ENCODE peak calls at places on chromosomes 12 and 14, in seven cellular contexts. One of them, this sample, is unnamed.

GRCh38 chr14:23636317-23637211 is at the start of gene DHRS2:
- DNase-seq in fibroblast of lung: no peak
- DNase-seq in cardiac fibroblast: no peak
- DNase-seq in NB4: no peak
- DNase-seq in cardiac muscle cell: no peak
- DNase-seq in IMR-90: no peak
- DNase-seq in fibroblast of the aortic adventitia: no peak
- DNase-seq in this sample: no peak

GRCh38 chr12:94956936-94957464 is 46.5 kb downstream of the NDUFA12 start:
- DNase-seq in IMR-90: peak
- DNase-seq in fibroblast of lung: no peak
- DNase-seq in cardiac fibroblast: no peak
- DNase-seq in NB4: no peak
- DNase-seq in fibroblast of the aortic adventitia: no peak
- DNase-seq in cardiac muscle cell: no peak
- DNase-seq in this sample: no peak

GRCh38 chr14:23076785-23077408 is 18.0 kb downstream of the ACIN1 start:
- DNase-seq in fibroblast of the aortic adventitia: peak
- DNase-seq in IMR-90: peak
- DNase-seq in cardiac muscle cell: peak
- DNase-seq in NB4: peak
- DNase-seq in cardiac fibroblast: peak
- DNase-seq in fibroblast of lung: peak
- DNase-seq in this sample: no peak

GRCh38 chr14:98906123-98906995 is 365.6 kb downstream of the BCL11B start:
- DNase-seq in fibroblast of lung: peak
- DNase-seq in cardiac muscle cell: peak
- DNase-seq in fibroblast of the aortic adventitia: no peak
- DNase-seq in NB4: no peak
- DNase-seq in IMR-90: no peak
- DNase-seq in cardiac fibroblast: peak
- DNase-seq in this sample: no peak

GRCh38 chr12:100823988-100824387 is 29.4 kb downstream of the ANO4 start:
- DNase-seq in IMR-90: peak
- DNase-seq in cardiac muscle cell: no peak
- DNase-seq in cardiac fibroblast: peak
- DNase-seq in fibroblast of lung: peak
- DNase-seq in NB4: no peak
- DNase-seq in fibroblast of the aortic adventitia: no peak
- DNase-seq in this sample: no peak

GRCh38 chr12:124513297-124513867 is 54.0 kb downstream of the NCOR2 start:
- DNase-seq in NB4: no peak
- DNase-seq in cardiac muscle cell: no peak
- DNase-seq in fibroblast of the aortic adventitia: no peak
- DNase-seq in cardiac fibroblast: no peak
- DNase-seq in IMR-90: no peak
- DNase-seq in fibroblast of lung: no peak
- DNase-seq in this sample: no peak

GRCh38 chr12:16324772-16325171 is 22.7 kb upstream of the MGST1 start:
- DNase-seq in cardiac fibroblast: no peak
- DNase-seq in cardiac muscle cell: no peak
- DNase-seq in NB4: no peak
- DNase-seq in fibroblast of lung: no peak
- DNase-seq in IMR-90: no peak
- DNase-seq in fibroblast of the aortic adventitia: no peak
- DNase-seq in this sample: no peak

GRCh38 chr12:109577311-109577710 is 3.7 kb downstream of the MVK start:
- DNase-seq in NB4: no peak
- DNase-seq in IMR-90: no peak
- DNase-seq in fibroblast of the aortic adventitia: no peak
- DNase-seq in fibroblast of lung: no peak
- DNase-seq in cardiac muscle cell: no peak
- DNase-seq in cardiac fibroblast: no peak
- DNase-seq in this sample: no peak

GRCh38 chr14:95291859-95292542 is 27.7 kb downstream of the CLMN start:
- DNase-seq in IMR-90: peak
- DNase-seq in cardiac fibroblast: peak
- DNase-seq in fibroblast of lung: peak
- DNase-seq in NB4: peak
- DNase-seq in cardiac muscle cell: no peak
- DNase-seq in fibroblast of the aortic adventitia: peak
- DNase-seq in this sample: peak

GRCh38 chr12:5905757-5906156 is 39.3 kb downstream of the ANO2 start:
- DNase-seq in cardiac muscle cell: no peak
- DNase-seq in cardiac fibroblast: no peak
- DNase-seq in IMR-90: no peak
- DNase-seq in fibroblast of lung: no peak
- DNase-seq in fibroblast of the aortic adventitia: no peak
- DNase-seq in NB4: no peak
- DNase-seq in this sample: no peak

GRCh38 chr12:124734224-124734788 is 129.4 kb downstream of the SCARB1 start:
- DNase-seq in fibroblast of lung: peak
- DNase-seq in fibroblast of the aortic adventitia: no peak
- DNase-seq in NB4: peak
- DNase-seq in cardiac fibroblast: no peak
- DNase-seq in cardiac muscle cell: peak
- DNase-seq in IMR-90: peak
- DNase-seq in this sample: no peak

GRCh38 chr14:37588956-37589737 is 5.9 kb downstream of the FOXA1 start:
- DNase-seq in NB4: no peak
- DNase-seq in fibroblast of the aortic adventitia: no peak
- DNase-seq in cardiac muscle cell: no peak
- DNase-seq in IMR-90: no peak
- DNase-seq in cardiac fibroblast: no peak
- DNase-seq in fibroblast of lung: no peak
- DNase-seq in this sample: no peak

GRCh38 chr12:3770891-3771290 is 18.0 kb upstream of the CRACR2A start:
- DNase-seq in NB4: no peak
- DNase-seq in IMR-90: peak
- DNase-seq in fibroblast of lung: peak
- DNase-seq in fibroblast of the aortic adventitia: peak
- DNase-seq in cardiac fibroblast: peak
- DNase-seq in cardiac muscle cell: no peak
- DNase-seq in this sample: no peak

GRCh38 chr12:77377116-77377515 is 311.7 kb upstream of the E2F7 start:
- DNase-seq in cardiac fibroblast: peak
- DNase-seq in NB4: peak
- DNase-seq in fibroblast of lung: peak
- DNase-seq in fibroblast of the aortic adventitia: peak
- DNase-seq in IMR-90: peak
- DNase-seq in cardiac muscle cell: no peak
- DNase-seq in this sample: no peak

GRCh38 chr14:102499401-102500189 is 10.0 kb downstream of the ANKRD9 start:
- DNase-seq in cardiac muscle cell: no peak
- DNase-seq in fibroblast of the aortic adventitia: no peak
- DNase-seq in cardiac fibroblast: no peak
- DNase-seq in IMR-90: no peak
- DNase-seq in fibroblast of lung: no peak
- DNase-seq in NB4: no peak
- DNase-seq in this sample: no peak

GRCh38 chr14:102209224-102209966 is 69.7 kb downstream of the WDR20 start:
- DNase-seq in cardiac muscle cell: peak
- DNase-seq in fibroblast of lung: peak
- DNase-seq in NB4: no peak
- DNase-seq in cardiac fibroblast: peak
- DNase-seq in fibroblast of the aortic adventitia: no peak
- DNase-seq in IMR-90: peak
- DNase-seq in this sample: no peak

GRCh38 chr12:111953455-111953854 is 59.5 kb downstream of the TMEM116 start:
- DNase-seq in NB4: no peak
- DNase-seq in cardiac fibroblast: peak
- DNase-seq in cardiac muscle cell: no peak
- DNase-seq in IMR-90: peak
- DNase-seq in fibroblast of lung: peak
- DNase-seq in fibroblast of the aortic adventitia: peak
- DNase-seq in this sample: no peak

GRCh38 chr14:79278286-79278797 is 933.0 kb downstream of the DIO2 start:
- DNase-seq in NB4: no peak
- DNase-seq in cardiac muscle cell: no peak
- DNase-seq in IMR-90: no peak
- DNase-seq in fibroblast of lung: no peak
- DNase-seq in fibroblast of the aortic adventitia: no peak
- DNase-seq in cardiac fibroblast: no peak
- DNase-seq in this sample: no peak

GRCh38 chr14:105602243-105602750 is 75.9 kb downstream of the TMEM121 start:
- DNase-seq in IMR-90: no peak
- DNase-seq in fibroblast of the aortic adventitia: no peak
- DNase-seq in fibroblast of lung: no peak
- DNase-seq in NB4: no peak
- DNase-seq in cardiac fibroblast: no peak
- DNase-seq in cardiac muscle cell: no peak
- DNase-seq in this sample: no peak

GRCh38 chr14:21087294-21088091 is 11.0 kb downstream of the ZNF219 start:
- DNase-seq in NB4: peak
- DNase-seq in cardiac muscle cell: no peak
- DNase-seq in cardiac fibroblast: peak
- DNase-seq in fibroblast of the aortic adventitia: peak
- DNase-seq in fibroblast of lung: peak
- DNase-seq in IMR-90: peak
- DNase-seq in this sample: no peak

DNA sequence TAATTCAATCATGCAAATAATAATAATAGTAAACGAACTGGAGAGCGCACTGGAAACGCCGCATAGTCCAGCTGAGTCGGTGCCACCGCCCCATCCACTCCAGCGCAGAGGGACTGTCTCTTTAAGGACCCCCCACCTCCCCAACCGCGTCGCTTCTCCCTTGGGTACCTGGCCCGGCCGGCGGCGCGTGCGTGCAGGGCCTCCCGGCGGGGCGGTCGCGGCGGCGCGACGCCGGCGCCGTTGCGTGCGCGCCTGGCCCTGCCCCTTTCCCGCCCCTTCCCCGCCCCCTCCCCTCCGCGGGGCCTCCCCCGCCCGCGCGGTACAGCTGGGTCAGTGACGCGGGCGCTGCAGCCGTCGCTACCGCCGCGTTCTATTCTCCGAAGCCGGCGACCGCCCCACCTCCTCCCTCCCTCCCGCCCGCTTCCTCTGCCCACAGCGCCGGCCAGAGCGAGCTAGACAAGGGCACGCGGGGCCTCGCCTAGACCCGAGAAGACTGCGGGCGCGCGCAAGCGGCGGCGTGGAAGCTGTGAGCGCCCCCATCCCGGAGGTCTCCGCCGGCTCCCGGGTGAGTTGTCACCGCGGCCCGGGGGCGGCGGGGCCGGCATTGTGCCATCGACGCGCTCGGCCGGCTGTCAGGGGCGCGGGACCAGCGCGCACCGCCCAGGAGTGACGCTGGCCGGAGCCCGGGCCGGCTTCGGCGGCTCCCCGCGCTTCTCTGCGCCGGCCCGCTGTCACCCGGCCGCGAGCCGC is at the start of gene SUSD6:
- DNase-seq in fibroblast of the aortic adventitia: peak
- DNase-seq in NB4: peak
- DNase-seq in cardiac muscle cell: peak
- DNase-seq in IMR-90: peak
- DNase-seq in cardiac fibroblast: peak
- DNase-seq in fibroblast of lung: peak
- DNase-seq in this sample: peak
- TF ChIP-seq CTCF in fibroblast of the aortic adventitia: no peak
- TF ChIP-seq CTCF in NB4: no peak
- TF ChIP-seq CTCF in cardiac muscle cell: no peak
- TF ChIP-seq CTCF in IMR-90: no peak
- TF ChIP-seq CTCF in cardiac fibroblast: no peak
- TF ChIP-seq CTCF in fibroblast of lung: no peak
- TF ChIP-seq CTCF in this sample: no peak

DNA sequence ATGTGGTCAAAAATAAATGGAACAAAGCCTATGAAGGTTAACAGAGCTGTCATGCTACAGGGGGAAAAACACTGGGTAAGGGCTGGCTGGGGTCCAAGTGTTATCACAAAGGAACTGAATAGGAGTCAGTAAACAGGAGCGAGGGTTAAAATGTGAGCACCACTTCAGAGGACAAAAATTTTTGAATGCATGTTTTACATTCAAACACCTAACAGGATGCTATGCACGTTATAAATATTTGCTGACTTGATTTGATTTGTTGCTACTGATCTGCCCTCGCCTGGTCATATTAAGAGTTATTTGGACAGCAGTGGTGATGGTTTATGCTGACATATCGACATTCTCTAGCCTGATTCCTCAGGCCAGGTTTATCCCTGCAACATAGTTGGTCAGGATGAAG is 7.4 kb upstream of the KTN1 start:
- DNase-seq in fibroblast of lung: no peak
- DNase-seq in IMR-90: no peak
- DNase-seq in cardiac muscle cell: peak
- DNase-seq in NB4: no peak
- DNase-seq in cardiac fibroblast: peak
- DNase-seq in fibroblast of the aortic adventitia: no peak
- DNase-seq in this sample: no peak
- TF ChIP-seq CTCF in fibroblast of lung: no peak
- TF ChIP-seq CTCF in IMR-90: no peak
- TF ChIP-seq CTCF in cardiac muscle cell: no peak
- TF ChIP-seq CTCF in NB4: no peak
- TF ChIP-seq CTCF in cardiac fibroblast: no peak
- TF ChIP-seq CTCF in fibroblast of the aortic adventitia: no peak
- TF ChIP-seq CTCF in this sample: no peak

DNA sequence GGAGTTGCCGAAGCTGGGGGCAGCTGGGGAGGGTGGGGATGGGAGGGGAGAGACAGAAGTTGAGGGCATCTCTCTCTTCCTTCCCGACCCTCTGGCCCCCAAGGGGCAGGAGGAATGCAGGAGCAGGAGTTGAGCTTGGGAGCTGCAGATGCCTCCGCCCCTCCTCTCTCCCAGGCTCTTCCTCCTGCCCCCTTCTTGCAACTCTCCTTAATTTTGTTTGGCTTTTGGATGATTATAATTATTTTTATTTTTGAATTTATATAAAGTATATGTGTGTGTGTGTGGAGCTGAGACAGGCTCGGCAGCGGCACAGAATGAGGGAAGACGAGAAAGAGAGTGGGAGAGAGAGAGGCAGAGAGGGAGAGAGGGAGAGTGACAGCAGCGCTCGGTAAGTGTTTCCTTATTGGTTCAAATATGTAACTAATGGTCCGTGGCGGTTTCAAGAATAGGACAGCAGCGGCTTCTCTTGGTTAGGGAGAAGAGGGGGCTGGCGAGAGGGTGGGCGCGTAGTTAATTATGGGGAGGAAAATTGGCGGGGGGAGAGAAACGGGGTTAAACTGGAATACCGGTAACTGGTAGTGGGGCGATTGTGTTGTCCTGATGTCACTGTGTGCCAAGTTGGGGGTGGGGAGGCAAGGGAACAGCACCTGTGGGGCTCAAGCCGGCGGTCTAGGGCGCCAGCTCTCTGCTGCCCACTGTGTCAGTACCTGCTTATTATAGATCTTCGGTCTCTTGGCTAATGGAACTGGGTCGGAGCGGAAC is 8.4 kb downstream of the HOXC8 start:
- DNase-seq in NB4: peak
- DNase-seq in cardiac fibroblast: no peak
- DNase-seq in fibroblast of the aortic adventitia: no peak
- DNase-seq in cardiac muscle cell: no peak
- DNase-seq in IMR-90: no peak
- DNase-seq in fibroblast of lung: no peak
- DNase-seq in this sample: no peak
- TF ChIP-seq CTCF in NB4: no peak
- TF ChIP-seq CTCF in cardiac fibroblast: no peak
- TF ChIP-seq CTCF in fibroblast of the aortic adventitia: peak
- TF ChIP-seq CTCF in cardiac muscle cell: no peak
- TF ChIP-seq CTCF in IMR-90: no peak
- TF ChIP-seq CTCF in fibroblast of lung: no peak
- TF ChIP-seq CTCF in this sample: no peak

GRCh38 chr12:122834229-122834920 is 882 bp upstream of the HIP1R start:
- DNase-seq in fibroblast of the aortic adventitia: peak
- DNase-seq in fibroblast of lung: peak
- DNase-seq in cardiac fibroblast: peak
- DNase-seq in cardiac muscle cell: peak
- DNase-seq in IMR-90: peak
- DNase-seq in NB4: peak
- DNase-seq in this sample: no peak
- TF ChIP-seq CTCF in fibroblast of the aortic adventitia: peak
- TF ChIP-seq CTCF in fibroblast of lung: peak
- TF ChIP-seq CTCF in cardiac fibroblast: peak
- TF ChIP-seq CTCF in cardiac muscle cell: no peak
- TF ChIP-seq CTCF in IMR-90: no peak
- TF ChIP-seq CTCF in NB4: no peak
- TF ChIP-seq CTCF in this sample: no peak